ENCODE peak calls at places on chromosomes 13 and 19, in seven cellular contexts. O is effector memory CD4-positive, alpha-beta T cell; N is SJSA1; M is lung; W is right atrium auricular region; F is aorta; I is esophagus muscularis mucosa. P is an unnamed sample.
A peak's percentile ranks its signal among the peaks of the same experiment; 100 is the strongest.

GRCh38 chr13:101785858-101786257 is 333.4 kb downstream of the ITGBL1 start:
- DNase-seq in F (no peak), W (no peak), O (no peak), I (no peak), M (no peak), N (no peak), P (peak; percentile 7)

GRCh38 chr13:111460548-111461444 is 140.4 kb downstream of the TEX29 start:
- DNase-seq in N (peak; percentile 72), F (peak; percentile 36), W (no peak), I (no peak), M (no peak), O (no peak), P (peak; percentile 31)

GRCh38 chr19:16944626-16945363 is 56.0 kb downstream of the F2RL3 start:
- DNase-seq in N (peak; percentile 24), W (peak; percentile 48), O (no peak), M (no peak), F (no peak), I (no peak), P (no peak)

GRCh38 chr19:3365447-3366103 is 808 bp upstream of the NFIC start:
- DNase-seq in O (no peak), F (peak; percentile 89), N (no peak), M (no peak), I (no peak), W (peak; percentile 89), P (no peak)

GRCh38 chr19:49017666-49018351 is 918 bp upstream of the LHB start:
- DNase-seq in W (no peak), I (no peak), O (peak; percentile 32), N (peak; percentile 84), F (peak; percentile 86), M (peak; percentile 39), P (no peak)

GRCh38 chr13:63050287-63050686 is 1634.6 kb upstream of the PCDH20 start:
- DNase-seq in M (no peak), N (no peak), W (no peak), O (no peak), F (no peak), I (no peak), P (no peak)

GRCh38 chr19:39125554-39126311 is at the start of gene PAK4:
- DNase-seq in O (peak; percentile 93), F (peak; percentile 99), W (peak; percentile 98), N (peak; percentile 98), M (peak; percentile 97), I (peak; percentile 99), P (peak; percentile 95)

GRCh38 chr19:54325194-54325621 is 12.2 kb upstream of the LILRA5 start:
- DNase-seq in F (no peak), M (no peak), I (no peak), W (no peak), N (no peak), O (peak; percentile 9), P (no peak)

GRCh38 chr13:99813346-99814095 is 158.0 kb downstream of the ZIC5 start:
- DNase-seq in W (no peak), M (no peak), F (no peak), O (no peak), N (no peak), I (no peak), P (no peak)

GRCh38 chr19:46390121-46390858 is 23.1 kb downstream of the CCDC8 start:
- DNase-seq in O (no peak), N (no peak), F (peak; percentile 66), M (no peak), W (no peak), I (no peak), P (no peak)

GRCh38 chr13:23505007-23505406 is 65.2 kb upstream of the TNFRSF19 start:
- DNase-seq in F (no peak), N (no peak), I (no peak), M (no peak), W (no peak), O (no peak), P (no peak)

GRCh38 chr19:38597075-38597474 is 20.7 kb downstream of the MAP4K1 start:
- DNase-seq in O (no peak), F (no peak), W (no peak), I (no peak), M (no peak), N (no peak), P (no peak)

GRCh38 chr19:33905937-33906577 is 109.4 kb downstream of the KCTD15 start:
- DNase-seq in I (no peak), F (peak; percentile 89), M (peak; percentile 74), W (peak; percentile 76), N (no peak), O (no peak), P (no peak)

GRCh38 chr13:22137361-22138050 is 466.6 kb downstream of the FGF9 start:
- DNase-seq in O (no peak), W (no peak), M (no peak), N (no peak), F (no peak), I (no peak), P (no peak)

GRCh38 chr13:84649853-84650252 is 767.6 kb upstream of the SLITRK1 start:
- DNase-seq in N (no peak), M (no peak), F (no peak), O (no peak), I (no peak), W (no peak), P (no peak)

GRCh38 chr19:13838943-13839192 is 38.1 kb upstream of the NANOS3 start:
- DNase-seq in F (no peak), W (peak; percentile 96), I (no peak), O (no peak), N (peak; percentile 95), M (no peak), P (no peak)

GRCh38 chr19:21314676-21315075 is 14.5 kb downstream of the ZNF708 start:
- DNase-seq in N (no peak), M (no peak), I (no peak), W (no peak), O (no peak), F (no peak), P (no peak)

DNA sequence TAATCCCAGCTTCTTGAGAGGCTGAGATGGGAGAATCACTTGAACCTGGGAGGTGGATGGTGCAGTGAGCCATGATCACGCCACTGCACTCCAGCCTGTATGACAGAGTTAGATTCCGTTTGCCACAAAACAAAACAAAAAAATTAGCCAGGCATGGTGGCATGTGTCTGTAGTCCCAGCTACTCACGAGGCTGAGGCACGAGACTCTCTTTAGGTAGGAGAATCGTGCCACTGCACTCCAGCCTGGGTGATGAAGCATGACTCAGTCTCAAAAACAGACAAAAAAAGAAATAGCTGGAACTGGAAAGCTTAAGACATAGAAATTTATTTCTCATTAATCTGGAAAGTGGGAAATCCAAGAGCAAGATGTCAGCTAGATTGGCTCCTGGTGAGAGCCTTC is 20.2 kb upstream of the ZNF808 start:
- DNase-seq in N (no peak), I (no peak), F (no peak), W (no peak), M (no peak), O (no peak), P (no peak)
- H3K27ac ChIP-seq in N (no peak overlapping the region), I (no peak overlapping the region), F (no peak overlapping the region), W (no peak overlapping the region), M (no peak overlapping the region), O (no peak overlapping the region), P (no peak overlapping the region)

GRCh38 chr13:114031631-114032030 is 57.8 kb upstream of the C13orf46 start:
- DNase-seq in W (no peak), O (no peak), I (no peak), N (no peak), F (no peak), M (no peak), P (no peak)
- H3K27ac ChIP-seq in W (no peak overlapping the region), O (no peak overlapping the region), I (no peak overlapping the region), N (peak overlapping the region; percentile 65), F (no peak overlapping the region), M (no peak overlapping the region), P (no peak overlapping the region)

GRCh38 chr19:58097349-58097748 is 682 bp downstream of the ZSCAN18 start:
- DNase-seq in N (no peak), O (no peak), W (no peak), I (no peak), F (no peak), M (no peak), P (no peak)
- H3K27ac ChIP-seq in N (no peak overlapping the region), O (peak overlapping the region; percentile 100), W (peak overlapping the region; percentile 95), I (peak overlapping the region; percentile 91), F (no peak overlapping the region), M (peak overlapping the region; percentile 30), P (no peak overlapping the region)

GRCh38 chr19:31377736-31378135 is 28.5 kb upstream of the TSHZ3 start:
- DNase-seq in I (no peak), O (no peak), M (no peak), F (no peak), W (no peak), N (no peak), P (no peak)
- H3K27ac ChIP-seq in I (no peak overlapping the region), O (no peak overlapping the region), M (no peak overlapping the region), F (no peak overlapping the region), W (peak overlapping the region; percentile 8), N (no peak overlapping the region), P (no peak overlapping the region)

GRCh38 chr13:76884167-76884566 is 2.0 kb downstream of the KCTD12 start:
- DNase-seq in W (peak; percentile 74), O (no peak), M (peak; percentile 56), F (no peak), I (no peak), N (no peak), P (peak; percentile 16)

GRCh38 chr13:76882431-76882830 is 3.8 kb downstream of the KCTD12 start:
- DNase-seq in O (no peak), F (no peak), M (no peak), N (no peak), I (no peak), W (no peak), P (no peak)

GRCh38 chr13:76878043-76878442 is 8.2 kb downstream of the KCTD12 start:
- DNase-seq in W (no peak), M (no peak), O (no peak), I (no peak), F (no peak), N (no peak), P (no peak)

GRCh38 chr13:76879211-76879875 is 6.9 kb downstream of the KCTD12 start:
- DNase-seq in M (peak; percentile 69), F (peak; percentile 89), N (no peak), O (peak; percentile 15), I (no peak), W (peak; percentile 91), P (peak; percentile 82)

DNA sequence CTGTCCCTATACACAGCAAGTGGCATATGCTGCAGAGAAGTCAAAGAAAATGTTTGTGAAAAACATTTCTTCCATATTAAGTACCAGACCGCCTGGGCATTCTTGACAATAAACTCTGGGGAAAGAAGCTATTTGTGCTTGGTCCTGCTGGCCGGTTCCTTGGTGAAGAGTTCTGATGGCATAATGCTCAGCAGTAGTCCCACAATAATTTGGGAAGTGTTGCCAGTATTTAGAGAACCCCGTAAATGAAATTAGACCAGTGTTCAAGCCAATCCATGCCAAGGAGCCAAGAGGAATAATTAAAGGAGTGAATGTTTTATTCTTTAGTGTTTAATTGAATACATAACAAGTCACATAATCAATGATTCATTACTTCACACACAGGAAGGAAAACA is 6.3 kb downstream of the KCTD12 start:
- DNase-seq in N (no peak), W (no peak), O (no peak), F (no peak), I (no peak), M (no peak), P (no peak)
- H3K27ac ChIP-seq in N (no peak overlapping the region), W (peak overlapping the region; percentile 76), O (peak overlapping the region; percentile 18), F (peak overlapping the region; percentile 84), I (peak overlapping the region; percentile 64), M (peak overlapping the region; percentile 88), P (peak overlapping the region; percentile 8)